ENCODE peak calls at places on chromosomes 2 and 18, in seven cellular contexts. Y is tibial nerve, U is uterus, I is transverse colon, C is breast epithelium, S is ovary, Q is IMR-90. F is an unnamed sample.

GRCh38 chr18:75502286-75502685 is 74.8 kb upstream of the SMIM21 start:
- DNase-seq in U (no peak), I (no peak), Q (peak; percentile 74), S (no peak), C (no peak), Y (no peak), F (no peak)

GRCh38 chr2:181231886-181232644 is 225.1 kb upstream of the ITGA4 start:
- DNase-seq in Q (no peak), I (no peak), Y (no peak), S (no peak), C (no peak), U (no peak), F (no peak)

GRCh38 chr18:23721711-23722479 is 32.6 kb downstream of the LAMA3 start:
- DNase-seq in S (no peak), C (no peak), U (no peak), I (no peak), Q (peak; percentile 54), Y (no peak), F (no peak)

GRCh38 chr2:26364669-26365068 is 18.1 kb upstream of the ADGRF3 start:
- DNase-seq in Q (no peak), I (no peak), C (no peak), S (no peak), Y (no peak), U (no peak), F (no peak)

GRCh38 chr2:55148269-55148668 is 83.8 kb downstream of the CLHC1 start:
- DNase-seq in C (no peak), U (no peak), Y (no peak), I (no peak), Q (peak; percentile 74), S (no peak), F (no peak)

GRCh38 chr18:7459851-7460774 is 107.0 kb upstream of the PTPRM start:
- DNase-seq in U (no peak), S (peak; percentile 16), C (no peak), I (no peak), Q (no peak), Y (no peak), F (no peak)

GRCh38 chr2:205024822-205025518 is 479.7 kb downstream of the PARD3B start:
- DNase-seq in C (no peak), U (peak; percentile 62), Y (no peak), S (peak; percentile 23), I (peak; percentile 13), Q (peak; percentile 98), F (peak; percentile 85)

GRCh38 chr2:127093648-127094210 is 13.2 kb downstream of the BIN1 start:
- DNase-seq in Q (no peak), S (no peak), I (no peak), Y (no peak), U (no peak), C (no peak), F (no peak)

GRCh38 chr2:44084850-44085249 is 83.8 kb upstream of the PPM1B start:
- DNase-seq in Q (no peak), Y (no peak), C (no peak), U (no peak), I (no peak), S (no peak), F (no peak)

GRCh38 chr2:55155764-55156221 is 76.3 kb downstream of the CLHC1 start:
- DNase-seq in U (no peak), I (no peak), Q (peak; percentile 77), C (no peak), S (no peak), Y (no peak), F (no peak)

GRCh38 chr2:57720728-57721627 is 325.6 kb upstream of the VRK2 start:
- DNase-seq in Q (peak; percentile 52), U (no peak), C (no peak), I (peak; percentile 8), Y (no peak), S (peak; percentile 22), F (no peak)

GRCh38 chr2:219331560-219332213 is 857 bp downstream of the RESP18 start:
- DNase-seq in I (peak; percentile 11), C (no peak), Q (peak; percentile 21), Y (no peak), U (no peak), S (peak; percentile 54), F (no peak)

GRCh38 chr2:106057206-106057605 is 136.9 kb downstream of the UXS1 start:
- DNase-seq in C (no peak), I (no peak), U (no peak), S (no peak), Y (no peak), Q (no peak), F (peak; percentile 30)

GRCh38 chr2:166031054-166031453 is 77.5 kb upstream of the TTC21B start:
- DNase-seq in Y (no peak), S (no peak), I (no peak), C (no peak), Q (peak; percentile 4), U (no peak), F (no peak)

GRCh38 chr2:47274054-47274779 is 119.1 kb upstream of the STPG4 start:
- DNase-seq in Y (no peak), C (no peak), I (no peak), Q (peak; percentile 94), S (no peak), U (peak; percentile 55), F (peak; percentile 76)

GRCh38 chr2:200479617-200480292 is 30.1 kb downstream of the KCTD18 start:
- DNase-seq in Y (no peak), S (no peak), U (no peak), C (no peak), I (no peak), Q (peak; percentile 87), F (no peak)

GRCh38 chr2:101480764-101481163 is 5.9 kb upstream of the RFX8 start:
- DNase-seq in U (no peak), S (no peak), C (no peak), I (no peak), Q (no peak), Y (no peak), F (no peak)

GRCh38 chr18:8730080-8730827 is 24.9 kb downstream of the MTCL1 start:
- DNase-seq in U (peak; percentile 54), Y (no peak), C (no peak), I (peak; percentile 59), S (no peak), Q (peak; percentile 94), F (no peak)

GRCh38 chr18:21629089-21629832 is 17.1 kb downstream of the SNRPD1 start:
- DNase-seq in C (no peak), Q (no peak), Y (no peak), S (no peak), U (no peak), I (no peak), F (no peak)

GRCh38 chr18:21636769-21637168 is 24.7 kb downstream of the SNRPD1 start:
- DNase-seq in C (no peak), Y (no peak), I (no peak), Q (no peak), U (no peak), S (no peak), F (no peak)

GRCh38 chr18:21632393-21632792 is 20.3 kb downstream of the SNRPD1 start:
- DNase-seq in I (no peak), U (no peak), S (no peak), Y (no peak), Q (no peak), C (no peak), F (no peak)

GRCh38 chr18:21638822-21639221 is 26.7 kb downstream of the SNRPD1 start:
- DNase-seq in S (no peak), U (no peak), I (no peak), C (no peak), Q (no peak), Y (no peak), F (no peak)

DNA sequence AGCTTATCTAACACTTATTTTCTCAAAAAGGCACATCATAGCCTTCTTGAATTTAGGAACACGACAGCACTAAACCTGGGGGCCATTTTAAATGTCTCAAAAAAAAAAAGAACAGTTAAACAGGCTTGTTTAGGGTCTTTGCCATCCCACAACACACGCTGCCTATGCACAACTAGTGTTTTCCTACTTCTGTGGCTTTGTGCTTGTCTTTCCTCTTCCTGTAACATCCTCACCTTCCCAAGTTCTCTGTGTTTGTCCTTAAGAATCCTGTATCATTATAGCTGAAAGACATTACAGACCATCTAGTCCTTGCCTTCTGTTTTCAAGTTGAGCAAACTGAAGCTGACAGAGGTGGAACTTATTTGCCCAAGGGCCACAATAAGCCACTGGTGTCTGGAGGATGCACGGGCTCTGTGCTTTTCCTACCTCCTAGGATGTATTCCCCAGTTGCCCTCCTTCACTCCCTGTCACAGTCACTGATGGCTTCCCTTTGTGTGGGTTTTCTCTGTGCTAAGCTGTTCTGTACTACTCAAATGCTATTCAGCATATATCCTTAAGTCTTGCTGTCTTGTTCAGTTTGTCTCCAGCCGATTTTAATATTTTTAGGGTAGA is 22.6 kb downstream of the SNRPD1 start:
- DNase-seq in Y (no peak), C (no peak), Q (no peak), U (no peak), I (no peak), S (no peak), F (no peak)
- TF ChIP-seq POLR2A in Y (no peak), C (no peak), Q (no peak), U (no peak), I (no peak), S (no peak), F (no peak)

DNA sequence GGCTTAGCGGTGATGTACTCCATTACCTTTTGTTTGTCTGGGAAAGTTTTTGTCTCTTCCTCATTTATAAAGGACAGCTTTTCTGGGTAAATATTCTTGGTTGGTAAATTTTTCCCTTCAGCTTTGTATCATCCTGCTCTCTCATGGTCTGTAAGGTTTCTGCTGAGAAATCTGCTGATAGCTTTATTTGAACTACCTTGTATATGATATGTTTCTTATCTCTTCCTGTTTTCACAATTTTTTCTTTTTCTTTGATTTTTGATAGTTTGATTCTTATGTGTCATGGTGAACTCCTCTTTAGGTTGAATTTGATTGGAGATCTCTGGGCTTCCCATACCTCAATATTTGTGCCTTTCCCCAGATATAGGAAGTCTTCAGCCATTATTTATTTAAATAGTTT is 44.7 kb downstream of the MSTN start:
- DNase-seq in I (no peak), U (no peak), Y (no peak), C (no peak), Q (no peak), S (no peak), F (no peak)
- H3K4me3 ChIP-seq in I (no peak overlapping the region), U (no peak overlapping the region), Y (no peak overlapping the region), C (no peak overlapping the region), Q (no peak overlapping the region), S (no peak overlapping the region), F (no peak overlapping the region)

DNA sequence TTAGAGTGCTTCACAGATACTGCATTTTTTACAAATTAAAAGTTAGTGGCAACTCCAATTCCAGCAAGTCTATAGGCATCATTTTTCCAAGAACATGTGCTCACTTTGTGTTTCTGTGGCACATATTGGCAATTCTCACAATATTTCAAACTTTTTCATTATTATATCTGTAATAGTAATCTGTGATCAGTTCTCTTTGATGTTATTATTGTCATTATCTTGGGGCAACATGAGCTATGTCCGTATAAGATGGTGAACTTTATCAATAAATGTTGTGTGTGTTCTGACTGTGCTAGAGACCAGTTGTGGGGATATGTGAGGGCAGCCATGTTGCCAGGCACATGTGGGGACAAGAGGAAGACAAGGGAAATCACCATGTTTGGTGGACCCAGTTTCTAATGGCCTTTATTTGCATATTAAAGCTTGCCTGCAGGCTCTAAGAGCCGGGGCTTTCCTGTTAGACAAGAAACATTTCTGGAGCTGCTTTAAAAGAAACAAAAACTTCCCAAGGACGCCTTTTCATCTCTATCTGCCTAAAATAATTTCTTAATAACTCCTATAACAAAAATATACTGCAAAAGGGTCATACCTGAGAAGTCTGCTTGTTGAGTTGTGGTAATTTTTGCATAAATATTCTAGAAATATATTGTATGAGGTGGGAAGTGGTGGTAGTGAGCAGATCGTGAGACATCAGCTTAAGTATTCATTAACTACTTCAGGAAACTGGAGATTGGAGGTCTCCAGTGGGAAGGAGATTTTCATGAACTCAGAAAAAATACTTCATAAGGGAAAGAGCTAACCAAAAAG is 37.2 kb downstream of the KYNU start:
- DNase-seq in U (no peak), I (no peak), S (no peak), Y (no peak), C (no peak), Q (no peak), F (no peak)
- TF ChIP-seq CTCF in U (no peak), I (no peak), S (no peak), Y (no peak), C (no peak), Q (no peak), F (no peak)

GRCh38 chr2:216694201-216694825 is 1.0 kb downstream of the IGFBP5 start:
- DNase-seq in Q (no peak), S (peak; percentile 62), C (no peak), I (peak; percentile 39), U (peak; percentile 63), Y (peak; percentile 43), F (peak; percentile 93)
- TF ChIP-seq POLR2A in Q (no peak), S (no peak), C (no peak), I (peak; percentile 38), U (peak; percentile 39), Y (no peak), F (no peak)